ENCODE peak calls at places on chromosome 22, in eight cellular contexts. One of them, this sample, is unnamed.

GRCh38 chr22:22682196-22682595 is 37.8 kb downstream of the GGTLC2 start:
- DNase-seq in RCC 7860: no peak
- DNase-seq in activated T-cell treated with anti-CD3 and anti-CD28 coated beads for 1 hour: no peak
- DNase-seq in GM19239: no peak
- DNase-seq in NCI-H774: no peak
- DNase-seq in NCI-H345: no peak
- DNase-seq in WTC11: no peak
- DNase-seq in left colon: no peak
- DNase-seq in this sample: no peak

GRCh38 chr22:36467042-36467810 is 14.2 kb downstream of the TXN2 start:
- DNase-seq in RCC 7860: peak; percentile 94
- DNase-seq in NCI-H345: no peak
- DNase-seq in GM19239: no peak
- DNase-seq in WTC11: no peak
- DNase-seq in activated T-cell treated with anti-CD3 and anti-CD28 coated beads for 1 hour: no peak
- DNase-seq in left colon: no peak
- DNase-seq in NCI-H774: no peak
- DNase-seq in this sample: no peak

GRCh38 chr22:36510966-36511881 is 4.4 kb upstream of the FOXRED2 start:
- DNase-seq in NCI-H345: peak; percentile 14
- DNase-seq in left colon: peak; percentile 45
- DNase-seq in NCI-H774: no peak
- DNase-seq in GM19239: no peak
- DNase-seq in activated T-cell treated with anti-CD3 and anti-CD28 coated beads for 1 hour: peak; percentile 18
- DNase-seq in WTC11: peak; percentile 66
- DNase-seq in RCC 7860: peak; percentile 30
- DNase-seq in this sample: peak; percentile 40

GRCh38 chr22:29476116-29476515 is 3.9 kb upstream of the NEFH start:
- DNase-seq in WTC11: no peak
- DNase-seq in left colon: no peak
- DNase-seq in GM19239: no peak
- DNase-seq in NCI-H345: no peak
- DNase-seq in NCI-H774: no peak
- DNase-seq in activated T-cell treated with anti-CD3 and anti-CD28 coated beads for 1 hour: no peak
- DNase-seq in RCC 7860: no peak
- DNase-seq in this sample: no peak

GRCh38 chr22:17777005-17777716 is 2.9 kb upstream of the BID start:
- DNase-seq in left colon: peak; percentile 59
- DNase-seq in RCC 7860: peak; percentile 16
- DNase-seq in WTC11: no peak
- DNase-seq in GM19239: peak; percentile 88
- DNase-seq in NCI-H774: no peak
- DNase-seq in activated T-cell treated with anti-CD3 and anti-CD28 coated beads for 1 hour: peak; percentile 49
- DNase-seq in NCI-H345: no peak
- DNase-seq in this sample: peak; percentile 44

GRCh38 chr22:27749597-27750225 is 51.8 kb downstream of the MN1 start:
- DNase-seq in NCI-H774: no peak
- DNase-seq in RCC 7860: no peak
- DNase-seq in left colon: no peak
- DNase-seq in NCI-H345: no peak
- DNase-seq in GM19239: no peak
- DNase-seq in WTC11: peak; percentile 31
- DNase-seq in activated T-cell treated with anti-CD3 and anti-CD28 coated beads for 1 hour: no peak
- DNase-seq in this sample: no peak

GRCh38 chr22:44246615-44247326 is 66.0 kb downstream of the SHISAL1 start:
- DNase-seq in GM19239: no peak
- DNase-seq in RCC 7860: no peak
- DNase-seq in activated T-cell treated with anti-CD3 and anti-CD28 coated beads for 1 hour: no peak
- DNase-seq in WTC11: no peak
- DNase-seq in NCI-H345: peak; percentile 57
- DNase-seq in left colon: no peak
- DNase-seq in NCI-H774: peak; percentile 13
- DNase-seq in this sample: no peak

GRCh38 chr22:35357883-35358621 is 22.8 kb upstream of the HMOX1 start:
- DNase-seq in WTC11: no peak
- DNase-seq in RCC 7860: peak; percentile 93
- DNase-seq in NCI-H774: no peak
- DNase-seq in activated T-cell treated with anti-CD3 and anti-CD28 coated beads for 1 hour: no peak
- DNase-seq in NCI-H345: no peak
- DNase-seq in left colon: no peak
- DNase-seq in GM19239: no peak
- DNase-seq in this sample: no peak

GRCh38 chr22:46057762-46058420 is 80.9 kb upstream of the WNT7B start:
- DNase-seq in NCI-H774: no peak
- DNase-seq in activated T-cell treated with anti-CD3 and anti-CD28 coated beads for 1 hour: no peak
- DNase-seq in RCC 7860: peak; percentile 62
- DNase-seq in NCI-H345: no peak
- DNase-seq in WTC11: peak; percentile 6
- DNase-seq in GM19239: peak; percentile 96
- DNase-seq in left colon: peak; percentile 50
- DNase-seq in this sample: peak; percentile 65

GRCh38 chr22:37747090-37747714 is 50.4 kb downstream of the TRIOBP start:
- DNase-seq in activated T-cell treated with anti-CD3 and anti-CD28 coated beads for 1 hour: no peak
- DNase-seq in GM19239: no peak
- DNase-seq in WTC11: no peak
- DNase-seq in NCI-H345: no peak
- DNase-seq in RCC 7860: peak; percentile 64
- DNase-seq in left colon: no peak
- DNase-seq in NCI-H774: no peak
- DNase-seq in this sample: peak; percentile 17

GRCh38 chr22:47918936-47919505 is 1156.6 kb downstream of the TBC1D22A start:
- DNase-seq in GM19239: peak; percentile 26
- DNase-seq in WTC11: no peak
- DNase-seq in RCC 7860: no peak
- DNase-seq in NCI-H774: no peak
- DNase-seq in activated T-cell treated with anti-CD3 and anti-CD28 coated beads for 1 hour: no peak
- DNase-seq in NCI-H345: no peak
- DNase-seq in left colon: no peak
- DNase-seq in this sample: no peak

GRCh38 chr22:12601870-12602779 is 2925.9 kb upstream of the OR11H1 start:
- DNase-seq in activated T-cell treated with anti-CD3 and anti-CD28 coated beads for 1 hour: no peak
- DNase-seq in RCC 7860: no peak
- DNase-seq in GM19239: no peak
- DNase-seq in NCI-H774: no peak
- DNase-seq in WTC11: no peak
- DNase-seq in left colon: peak; percentile 33
- DNase-seq in NCI-H345: no peak
- DNase-seq in this sample: no peak

GRCh38 chr22:49979587-49980264 is 19.2 kb downstream of the PIM3 start:
- DNase-seq in NCI-H774: no peak
- DNase-seq in WTC11: peak; percentile 53
- DNase-seq in left colon: peak; percentile 57
- DNase-seq in activated T-cell treated with anti-CD3 and anti-CD28 coated beads for 1 hour: no peak
- DNase-seq in NCI-H345: peak; percentile 14
- DNase-seq in GM19239: no peak
- DNase-seq in RCC 7860: no peak
- DNase-seq in this sample: peak; percentile 73

GRCh38 chr22:21904250-21904789 is 36.9 kb upstream of the MAPK1 start:
- DNase-seq in NCI-H774: no peak
- DNase-seq in activated T-cell treated with anti-CD3 and anti-CD28 coated beads for 1 hour: no peak
- DNase-seq in WTC11: no peak
- DNase-seq in GM19239: no peak
- DNase-seq in RCC 7860: no peak
- DNase-seq in NCI-H345: no peak
- DNase-seq in left colon: no peak
- DNase-seq in this sample: no peak

GRCh38 chr22:35903571-35904331 is 124.9 kb downstream of the RBFOX2 start:
- DNase-seq in activated T-cell treated with anti-CD3 and anti-CD28 coated beads for 1 hour: no peak
- DNase-seq in RCC 7860: no peak
- DNase-seq in GM19239: no peak
- DNase-seq in WTC11: no peak
- DNase-seq in left colon: no peak
- DNase-seq in NCI-H774: no peak
- DNase-seq in NCI-H345: no peak
- DNase-seq in this sample: no peak

GRCh38 chr22:27113211-27114030 is 456.0 kb downstream of the MIAT start:
- DNase-seq in GM19239: no peak
- DNase-seq in RCC 7860: peak; percentile 99
- DNase-seq in activated T-cell treated with anti-CD3 and anti-CD28 coated beads for 1 hour: no peak
- DNase-seq in NCI-H774: no peak
- DNase-seq in WTC11: no peak
- DNase-seq in left colon: peak; percentile 27
- DNase-seq in NCI-H345: no peak
- DNase-seq in this sample: peak; percentile 59

GRCh38 chr22:34812631-34813030 is 253.3 kb upstream of the ISX start:
- DNase-seq in NCI-H345: no peak
- DNase-seq in RCC 7860: peak; percentile 98
- DNase-seq in activated T-cell treated with anti-CD3 and anti-CD28 coated beads for 1 hour: no peak
- DNase-seq in left colon: no peak
- DNase-seq in NCI-H774: no peak
- DNase-seq in GM19239: no peak
- DNase-seq in WTC11: no peak
- DNase-seq in this sample: no peak

GRCh38 chr22:25878933-25879332 is 136.9 kb downstream of the MYO18B start:
- DNase-seq in activated T-cell treated with anti-CD3 and anti-CD28 coated beads for 1 hour: no peak
- DNase-seq in RCC 7860: no peak
- DNase-seq in left colon: no peak
- DNase-seq in WTC11: no peak
- DNase-seq in GM19239: no peak
- DNase-seq in NCI-H345: peak; percentile 46
- DNase-seq in NCI-H774: peak; percentile 39
- DNase-seq in this sample: no peak

GRCh38 chr22:37709445-37709765 is 12.6 kb downstream of the TRIOBP start:
- DNase-seq in WTC11: no peak
- DNase-seq in left colon: no peak
- DNase-seq in NCI-H345: no peak
- DNase-seq in GM19239: no peak
- DNase-seq in activated T-cell treated with anti-CD3 and anti-CD28 coated beads for 1 hour: no peak
- DNase-seq in RCC 7860: no peak
- DNase-seq in NCI-H774: no peak
- DNase-seq in this sample: no peak

GRCh38 chr22:40436460-40437431 is 66.4 kb downstream of the SGSM3 start:
- DNase-seq in WTC11: no peak
- DNase-seq in NCI-H345: peak; percentile 27
- DNase-seq in NCI-H774: peak; percentile 1
- DNase-seq in RCC 7860: peak; percentile 43
- DNase-seq in left colon: peak; percentile 24
- DNase-seq in activated T-cell treated with anti-CD3 and anti-CD28 coated beads for 1 hour: no peak
- DNase-seq in GM19239: no peak
- DNase-seq in this sample: peak; percentile 64

GRCh38 chr22:48960981-48961655 is 866.6 kb downstream of the BRD1 start:
- DNase-seq in RCC 7860: no peak
- DNase-seq in WTC11: no peak
- DNase-seq in left colon: no peak
- DNase-seq in NCI-H345: no peak
- DNase-seq in activated T-cell treated with anti-CD3 and anti-CD28 coated beads for 1 hour: no peak
- DNase-seq in GM19239: no peak
- DNase-seq in NCI-H774: no peak
- DNase-seq in this sample: no peak

GRCh38 chr22:25942989-25943411 is 201.0 kb downstream of the MYO18B start:
- DNase-seq in NCI-H774: peak; percentile 70
- DNase-seq in left colon: peak; percentile 8
- DNase-seq in activated T-cell treated with anti-CD3 and anti-CD28 coated beads for 1 hour: no peak
- DNase-seq in NCI-H345: peak; percentile 96
- DNase-seq in WTC11: peak; percentile 30
- DNase-seq in GM19239: no peak
- DNase-seq in RCC 7860: no peak
- DNase-seq in this sample: no peak

GRCh38 chr22:25775501-25775900 is 33.5 kb downstream of the MYO18B start:
- DNase-seq in activated T-cell treated with anti-CD3 and anti-CD28 coated beads for 1 hour: no peak
- DNase-seq in left colon: no peak
- DNase-seq in GM19239: no peak
- DNase-seq in WTC11: peak; percentile 65
- DNase-seq in NCI-H345: no peak
- DNase-seq in NCI-H774: no peak
- DNase-seq in RCC 7860: peak; percentile 59
- DNase-seq in this sample: no peak

This sample was measured in small intestine.